ENCODE peak calls at places on chromosomes 3 and 15, in nine cellular contexts. I is A549, Y is breast epithelium, E is heart right ventricle, S is thoracic aorta, H is K562, L is right atrium auricular region, P is Peyer's patch, J is upper lobe of left lung. R is an unnamed sample.

GRCh38 chr15:74955796-74956647 is 550 bp downstream of the RPP25 start:
- DNase-seq in L (peak; percentile 88), J (peak; percentile 85), H (peak; percentile 74), S (peak; percentile 19), E (peak; percentile 80), I (peak; percentile 47), Y (peak; percentile 68), P (peak; percentile 91), R (peak; percentile 58)

GRCh38 chr15:78061963-78062427 is 15.5 kb downstream of the TBC1D2B start:
- DNase-seq in I (no peak), L (no peak), S (no peak), J (peak; percentile 62), P (no peak), H (no peak), E (no peak), Y (no peak), R (no peak)

GRCh38 chr3:127629462-127630403 is 748 bp downstream of the PODXL2 start:
- DNase-seq in J (no peak), P (peak; percentile 57), Y (no peak), E (no peak), L (no peak), S (no peak), I (no peak), H (no peak), R (peak; percentile 61)

GRCh38 chr3:139758654-139759291 is 81.0 kb upstream of the NMNAT3 start:
- DNase-seq in Y (no peak), S (no peak), L (no peak), H (no peak), E (no peak), J (no peak), P (no peak), I (no peak), R (no peak)

GRCh38 chr3:170709046-170709445 is 123.2 kb upstream of the SLC7A14 start:
- DNase-seq in H (no peak), E (no peak), P (no peak), Y (no peak), I (no peak), J (no peak), L (no peak), S (no peak), R (peak; percentile 73)

GRCh38 chr15:85582719-85583089 is 202.3 kb downstream of the AKAP13 start:
- DNase-seq in I (no peak), E (peak; percentile 40), S (no peak), P (peak; percentile 61), L (peak; percentile 85), H (peak; percentile 9), J (peak; percentile 71), Y (no peak), R (no peak)

GRCh38 chr3:57949779-57950618 is 58.2 kb upstream of the FLNB start:
- DNase-seq in J (peak; percentile 55), P (no peak), S (no peak), L (no peak), I (peak; percentile 57), Y (no peak), H (no peak), E (peak; percentile 43), R (no peak)

GRCh38 chr3:37132334-37132733 is 42.0 kb downstream of the LRRFIP2 start:
- DNase-seq in Y (no peak), J (no peak), P (no peak), I (no peak), L (no peak), S (no peak), H (no peak), E (no peak), R (no peak)

GRCh38 chr3:122519693-122520092 is 5.0 kb upstream of the KPNA1 start:
- DNase-seq in L (no peak), P (no peak), S (no peak), I (no peak), J (no peak), Y (no peak), H (no peak), E (no peak), R (no peak)

GRCh38 chr15:40340740-40341400 is at the start of gene CCDC9B:
- DNase-seq in S (peak; percentile 83), Y (peak; percentile 96), J (peak; percentile 95), P (peak; percentile 95), I (peak; percentile 69), E (peak; percentile 93), H (peak; percentile 61), L (peak; percentile 91), R (peak; percentile 82)

GRCh38 chr15:39948817-39949216 is 14.9 kb downstream of the EIF2AK4 start:
- DNase-seq in S (no peak), P (no peak), E (no peak), H (no peak), I (no peak), J (no peak), L (no peak), Y (no peak), R (no peak)

GRCh38 chr15:71800835-71801745 is 9.3 kb upstream of the NR2E3 start:
- DNase-seq in J (peak; percentile 46), L (no peak), P (no peak), I (peak; percentile 91), S (no peak), E (no peak), H (peak; percentile 52), Y (no peak), R (peak; percentile 29)

GRCh38 chr3:124952456-124952855 is 17.9 kb upstream of the MUC13 start:
- DNase-seq in P (no peak), E (no peak), Y (no peak), S (no peak), H (no peak), J (no peak), I (no peak), L (no peak), R (no peak)

GRCh38 chr15:85005319-85005718 is 23.7 kb downstream of the PDE8A start:
- DNase-seq in Y (no peak), P (no peak), S (no peak), L (no peak), E (no peak), I (no peak), J (no peak), H (no peak), R (no peak)

GRCh38 chr3:7876741-7877297 is 624.8 kb upstream of the LMCD1 start:
- DNase-seq in I (no peak), S (no peak), J (no peak), H (no peak), Y (no peak), P (no peak), E (no peak), L (no peak), R (no peak)

GRCh38 chr3:46933261-46933660 is 43.3 kb downstream of the CCDC12 start:
- DNase-seq in S (no peak), J (no peak), L (no peak), I (no peak), P (peak; percentile 24), E (no peak), Y (no peak), H (no peak), R (no peak)

GRCh38 chr3:46935989-46936620 is 40.4 kb downstream of the CCDC12 start:
- DNase-seq in P (peak; percentile 45), S (no peak), L (no peak), E (no peak), J (no peak), I (no peak), Y (no peak), H (no peak), R (no peak)

GRCh38 chr3:46934067-46934466 is 42.5 kb downstream of the CCDC12 start:
- DNase-seq in H (no peak), P (peak; percentile 11), Y (no peak), E (no peak), L (no peak), S (no peak), I (no peak), J (no peak), R (no peak)

GRCh38 chr3:46935168-46935858 is 41.2 kb downstream of the CCDC12 start:
- DNase-seq in L (peak; percentile 95), P (no peak), E (peak; percentile 69), Y (peak; percentile 58), S (peak; percentile 92), I (peak; percentile 80), J (peak; percentile 93), H (peak; percentile 87), R (no peak)

GRCh38 chr3:46934508-46935167 is 41.9 kb downstream of the CCDC12 start:
- DNase-seq in P (no peak), I (no peak), Y (no peak), H (no peak), J (no peak), E (peak; percentile 69), S (no peak), L (no peak), R (no peak)
- H3K27ac ChIP-seq in P (peak overlapping the region; percentile 77), I (peak overlapping the region; percentile 88), Y (peak overlapping the region; percentile 85), H (peak overlapping the region; percentile 42), J (peak overlapping the region; percentile 90), E (peak overlapping the region; percentile 79), S (peak overlapping the region; percentile 79), L (peak overlapping the region; percentile 85), R (peak overlapping the region; percentile 61)

GRCh38 chr3:67863869-67864268 is 209.5 kb upstream of the SUCLG2 start:
- DNase-seq in I (peak; percentile 6), P (no peak), L (no peak), H (no peak), S (no peak), J (no peak), Y (no peak), E (no peak), R (no peak)
- TF ChIP-seq CTCF in I (peak; percentile 27), P (no peak), L (peak; percentile 11), H (no peak), S (no peak), J (no peak), Y (no peak), E (no peak), R (peak; percentile 14)

GRCh38 chr3:108088146-108088545 is 2.7 kb downstream of the CD47 start:
- DNase-seq in L (no peak), P (no peak), H (no peak), I (no peak), E (no peak), S (no peak), Y (no peak), J (no peak), R (no peak)
- H3K4me3 ChIP-seq in L (peak overlapping the region; percentile 98), P (no peak overlapping the region), H (no peak overlapping the region), I (no peak overlapping the region), E (no peak overlapping the region), S (peak overlapping the region; percentile 97), Y (peak overlapping the region; percentile 32), J (peak overlapping the region; percentile 5), R (peak overlapping the region; percentile 83)

GRCh38 chr3:112303811-112304325 is 9.9 kb upstream of the SLC9C1 start:
- DNase-seq in J (no peak), P (no peak), Y (no peak), I (no peak), E (no peak), H (no peak), L (no peak), S (no peak), R (peak; percentile 25)

GRCh38 chr3:112298781-112299180 is 4.8 kb upstream of the SLC9C1 start:
- DNase-seq in L (no peak), S (no peak), I (no peak), H (no peak), P (no peak), Y (no peak), E (no peak), J (no peak), R (no peak)

GRCh38 chr3:112304611-112305010 is 10.6 kb upstream of the SLC9C1 start:
- DNase-seq in E (no peak), Y (no peak), P (no peak), H (no peak), J (no peak), L (no peak), I (no peak), S (no peak), R (no peak)

GRCh38 chr3:112302881-112303761 is 9.1 kb upstream of the SLC9C1 start:
- DNase-seq in L (no peak), P (no peak), I (no peak), Y (no peak), J (no peak), H (no peak), S (no peak), E (no peak), R (no peak)

GRCh38 chr3:112302061-112302830 is 8.2 kb upstream of the SLC9C1 start:
- DNase-seq in Y (no peak), P (no peak), L (no peak), E (no peak), J (no peak), S (no peak), H (no peak), I (no peak), R (no peak)
- H3K27ac ChIP-seq in Y (no peak overlapping the region), P (no peak overlapping the region), L (no peak overlapping the region), E (no peak overlapping the region), J (no peak overlapping the region), S (no peak overlapping the region), H (no peak overlapping the region), I (no peak overlapping the region), R (no peak overlapping the region)